ENCODE peak calls at places on chromosomes 6 and 20, in four cellular contexts. R is GM12878, V is colonic mucosa, Q is ascending aorta. I is an unnamed sample.
A peak's percentile ranks its signal among the peaks of the same experiment; 100 is the strongest.

GRCh38 chr6:29532320-29532951 is 27.1 kb downstream of the UBD start:
- DNase-seq in R (no peak), V (no peak), Q (no peak), I (no peak)

GRCh38 chr6:3176562-3177355 is 19.4 kb upstream of the TUBB2A start:
- DNase-seq in R (no peak), V (no peak), Q (no peak), I (no peak)

GRCh38 chr6:32271427-32271826 is 47.6 kb upstream of the NOTCH4 start:
- DNase-seq in R (no peak), V (no peak), Q (no peak), I (peak; percentile 74)

GRCh38 chr6:47437592-47437991 is 40.0 kb upstream of the CD2AP start:
- DNase-seq in R (peak; percentile 44), V (no peak), Q (no peak), I (no peak)

GRCh38 chr6:170516783-170517616 is 36.1 kb downstream of the PSMB1 start:
- DNase-seq in R (no peak), V (peak; percentile 34), Q (no peak), I (peak; percentile 44)

GRCh38 chr6:113009682-113010081 is 662.6 kb downstream of the RFPL4B start:
- DNase-seq in R (no peak), V (no peak), Q (no peak), I (no peak)

GRCh38 chr20:56422131-56422823 is 10.2 kb downstream of the CASS4 start:
- DNase-seq in R (no peak), V (no peak), Q (no peak), I (no peak)

GRCh38 chr6:146881228-146882181 is 282.7 kb downstream of the ADGB start:
- DNase-seq in R (no peak), V (no peak), Q (no peak), I (no peak)

GRCh38 chr20:60071965-60072364 is 113.7 kb downstream of the CDH26 start:
- DNase-seq in R (no peak), V (no peak), Q (no peak), I (no peak)

GRCh38 chr6:114055319-114055718 is 84.4 kb upstream of the HDAC2 start:
- DNase-seq in R (no peak), V (no peak), Q (no peak), I (no peak)

GRCh38 chr20:62466071-62466760 is 9.6 kb downstream of the GATA5 start:
- DNase-seq in R (no peak), V (no peak), Q (no peak), I (no peak)

GRCh38 chr6:7899046-7899888 is 11.3 kb downstream of the TXNDC5 start:
- DNase-seq in R (no peak), V (peak; percentile 46), Q (no peak), I (peak; percentile 71)
- TF ChIP-seq CTCF in R (peak; percentile 34), V (peak; percentile 16), Q (no peak), I (peak; percentile 40)

DNA sequence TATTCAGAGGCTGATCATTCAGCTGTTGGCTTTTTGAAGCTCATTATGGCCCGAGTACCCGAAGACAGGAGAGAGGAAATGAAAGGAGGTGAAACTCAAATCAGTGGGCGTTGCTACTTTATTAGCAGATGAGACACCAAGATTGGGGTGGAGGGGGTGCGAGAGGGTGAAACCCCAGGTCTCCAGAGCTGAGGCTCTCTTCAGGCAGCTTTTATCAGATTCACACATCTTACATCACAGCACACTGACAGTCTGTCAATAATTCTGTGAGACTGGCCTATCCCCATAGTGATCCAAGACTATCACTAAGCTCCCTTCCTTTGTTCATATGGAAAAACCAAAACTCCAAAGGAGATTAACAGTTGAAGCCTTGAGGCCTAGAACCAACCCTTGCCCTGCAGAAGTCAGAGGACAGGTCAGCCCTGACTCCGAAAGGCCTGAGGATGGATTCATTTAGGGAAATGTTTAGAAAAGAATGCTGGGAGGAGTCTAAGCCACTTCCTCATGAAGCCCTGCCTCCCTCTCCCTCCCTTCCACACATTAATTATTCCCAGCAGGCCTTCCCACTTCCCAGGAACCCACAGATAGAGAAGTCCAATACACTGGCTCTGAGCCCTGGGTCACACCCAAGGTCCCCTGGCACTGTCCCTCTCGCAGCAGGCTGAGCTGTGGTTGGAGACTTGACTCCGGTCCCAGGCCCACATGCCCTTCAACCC is 23.2 kb downstream of the TRERF1 start:
- DNase-seq in R (no peak), V (peak; percentile 55), Q (no peak), I (no peak)
- H3K27ac ChIP-seq in R (peak overlapping the region; percentile 71), V (no peak overlapping the region), Q (no peak overlapping the region), I (no peak overlapping the region)

DNA sequence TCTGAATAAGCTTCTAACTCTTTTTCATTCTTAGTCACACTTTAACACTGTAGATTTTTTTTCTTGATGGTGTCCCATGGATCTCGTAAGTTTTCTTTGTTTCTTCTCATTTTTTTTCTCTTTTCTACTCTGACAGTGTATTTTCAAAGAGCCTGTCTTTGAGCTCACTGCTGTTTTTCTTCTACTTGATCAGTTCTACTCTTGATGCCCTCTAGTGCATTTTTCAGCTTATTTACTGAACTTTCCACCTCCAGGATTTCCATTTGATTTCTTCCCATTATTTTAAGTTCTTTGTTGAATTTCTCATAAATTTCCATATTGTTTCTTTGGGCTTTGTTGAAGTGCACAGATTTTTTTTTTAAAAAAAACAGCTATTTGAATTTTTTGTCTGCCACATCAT is 2641.1 kb upstream of the DEFB115 start:
- DNase-seq in R (no peak), V (no peak), Q (no peak), I (no peak)
- H3K9me3 ChIP-seq in R (no peaks in the 10 kb centered on the region), V (no peaks in the 10 kb centered on the region), Q (peaks cover 5% of the 10 kb centered on the region), I (no peaks in the 10 kb centered on the region)

DNA sequence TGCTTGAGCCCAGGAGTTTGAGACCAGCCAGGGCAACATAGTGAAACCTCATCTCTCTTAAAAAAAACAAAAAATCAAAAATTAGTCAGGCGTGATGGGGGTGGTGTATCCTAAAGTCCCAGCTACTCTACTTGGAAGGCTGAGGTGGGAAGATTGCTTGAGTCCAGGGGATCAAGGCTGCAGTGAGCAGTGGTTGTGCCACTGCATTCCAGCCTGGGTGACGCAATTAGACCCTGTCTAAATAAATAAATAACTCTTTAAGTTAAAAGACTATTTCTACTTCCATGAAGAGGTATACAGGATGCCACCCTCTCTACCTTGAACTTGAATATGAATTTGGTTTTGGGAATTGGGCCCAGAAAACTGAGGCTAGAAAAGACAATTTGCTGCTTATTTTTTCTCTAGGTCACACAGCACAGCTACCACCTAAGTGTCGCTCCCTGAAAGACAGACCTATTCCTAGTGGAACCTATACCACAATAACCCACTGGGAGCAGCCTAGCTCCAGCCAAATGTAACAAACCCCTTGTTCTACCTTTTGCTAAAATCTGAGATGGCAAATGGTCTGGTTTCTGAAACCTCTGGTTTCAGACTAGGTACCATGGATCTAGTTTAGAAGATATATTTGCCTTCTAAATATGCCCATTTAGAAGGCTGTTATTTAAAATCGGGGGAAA is 35.2 kb downstream of the HMGCLL1 start:
- DNase-seq in R (no peak), V (no peak), Q (no peak), I (no peak)
- TF ChIP-seq CTCF in R (no peak), V (no peak), Q (no peak), I (no peak)

GRCh38 chr6:43771858-43772570 is 2.0 kb downstream of the VEGFA start:
- DNase-seq in R (no peak), V (peak; percentile 83), Q (no peak), I (peak; percentile 78)
- H3K27ac ChIP-seq in R (peak overlapping the region; percentile 88), V (peak overlapping the region; percentile 98), Q (peak overlapping the region; percentile 98), I (peak overlapping the region; percentile 92)

GRCh38 chr6:39995633-39996032 is 61.4 kb upstream of the MOCS1 start:
- DNase-seq in R (no peak), V (no peak), Q (no peak), I (no peak)
- H3K9me3 ChIP-seq in R (peaks cover 4% of the 10 kb centered on the region), V (no peaks in the 10 kb centered on the region), Q (peaks cover 8% of the 10 kb centered on the region), I (no peaks in the 10 kb centered on the region)

GRCh38 chr20:2738331-2738730 is 45.8 kb downstream of the EBF4 start:
- DNase-seq in R (no peak), V (no peak), Q (no peak), I (no peak)

GRCh38 chr20:2738734-2739398 is 46.3 kb downstream of the EBF4 start:
- DNase-seq in R (no peak), V (no peak), Q (no peak), I (no peak)

GRCh38 chr20:2740702-2741101 is 48.1 kb downstream of the EBF4 start:
- DNase-seq in R (no peak), V (no peak), Q (no peak), I (no peak)

GRCh38 chr20:2734899-2735298 is 42.3 kb downstream of the EBF4 start:
- DNase-seq in R (no peak), V (no peak), Q (no peak), I (no peak)

GRCh38 chr20:2736441-2736840 is 43.9 kb downstream of the EBF4 start:
- DNase-seq in R (no peak), V (no peak), Q (no peak), I (no peak)
- TF ChIP-seq CTCF in R (no peak), V (no peak), Q (no peak), I (no peak)

DNA sequence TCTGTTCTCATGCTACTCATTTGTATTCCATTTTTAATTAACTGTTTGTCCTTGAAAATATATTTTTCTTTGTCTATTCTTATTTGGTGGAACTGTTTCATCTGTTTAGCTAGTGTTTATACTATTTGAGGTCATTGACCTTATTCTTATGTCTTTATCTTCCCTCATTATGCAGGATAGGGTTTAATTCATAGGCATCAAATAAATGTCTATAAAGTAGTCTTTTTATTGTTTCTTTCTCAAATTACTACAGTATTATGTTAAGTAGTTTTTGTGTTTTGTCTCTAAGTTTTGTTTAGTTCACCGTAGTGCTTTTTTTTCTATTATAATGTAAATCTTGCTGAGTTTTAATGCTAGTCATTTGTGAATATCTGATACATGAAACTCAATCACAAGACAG is 19.0 kb downstream of the TIAM2 start:
- DNase-seq in R (no peak), V (no peak), Q (no peak), I (no peak)
- H3K27ac ChIP-seq in R (no peak overlapping the region), V (no peak overlapping the region), Q (peak overlapping the region; percentile 56), I (no peak overlapping the region)